ENCODE peak calls at places on chromosomes 5 and 9, in eight cellular contexts. G, D, V, O, Q, I, B and W are unnamed samples.

GRCh38 chr9:136538599-136539426 is 7.0 kb downstream of the NOTCH1 start:
- DNase-seq in G (peak; percentile 74), I (peak; percentile 17), B (no peak), V (no peak), Q (peak; percentile 36), O (peak; percentile 75), D (no peak), W (no peak)

GRCh38 chr9:26949604-26950003 is 2.6 kb upstream of the PLAA start:
- DNase-seq in G (no peak), V (no peak), O (no peak), D (peak; percentile 64), B (no peak), Q (no peak), I (peak; percentile 31), W (no peak)

GRCh38 chr5:109452661-109453060 is 42.9 kb upstream of the PJA2 start:
- DNase-seq in V (no peak), Q (no peak), I (no peak), D (no peak), O (no peak), G (no peak), B (no peak), W (peak; percentile 37)

GRCh38 chr5:178145965-178146820 is 7.5 kb downstream of the NHP2 start:
- DNase-seq in G (peak; percentile 57), V (peak; percentile 79), O (peak; percentile 83), B (no peak), I (peak; percentile 50), D (peak; percentile 59), Q (peak; percentile 46), W (peak; percentile 26)

GRCh38 chr9:86788456-86788855 is 158.8 kb downstream of the GAS1 start:
- DNase-seq in D (no peak), I (no peak), G (no peak), B (no peak), O (no peak), V (no peak), Q (no peak), W (peak; percentile 29)

GRCh38 chr5:156380846-156381245 is 53.9 kb downstream of the SGCD start:
- DNase-seq in B (no peak), Q (peak; percentile 81), O (no peak), V (no peak), G (no peak), I (peak; percentile 35), D (no peak), W (peak; percentile 89)

GRCh38 chr5:176822426-176823075 is 12.2 kb downstream of the UNC5A start:
- DNase-seq in V (no peak), G (peak; percentile 9), D (peak; percentile 80), B (no peak), O (no peak), I (no peak), Q (no peak), W (no peak)

GRCh38 chr9:134766587-134766986 is 114.0 kb upstream of the FCN2 start:
- DNase-seq in G (no peak), I (no peak), O (peak; percentile 12), Q (no peak), V (no peak), D (no peak), B (no peak), W (no peak)

GRCh38 chr5:73198833-73199592 is 26.0 kb downstream of the TMEM174 start:
- DNase-seq in V (no peak), I (no peak), D (no peak), Q (no peak), O (no peak), G (no peak), B (no peak), W (no peak)

GRCh38 chr5:149827501-149827990 is 97.4 kb downstream of the PPARGC1B start:
- DNase-seq in B (no peak), G (no peak), O (no peak), D (no peak), Q (no peak), I (no peak), V (no peak), W (no peak)
- TF ChIP-seq CTCF in B (no peak), G (no peak), O (no peak), D (no peak), Q (no peak), I (no peak), V (no peak), W (no peak)

DNA sequence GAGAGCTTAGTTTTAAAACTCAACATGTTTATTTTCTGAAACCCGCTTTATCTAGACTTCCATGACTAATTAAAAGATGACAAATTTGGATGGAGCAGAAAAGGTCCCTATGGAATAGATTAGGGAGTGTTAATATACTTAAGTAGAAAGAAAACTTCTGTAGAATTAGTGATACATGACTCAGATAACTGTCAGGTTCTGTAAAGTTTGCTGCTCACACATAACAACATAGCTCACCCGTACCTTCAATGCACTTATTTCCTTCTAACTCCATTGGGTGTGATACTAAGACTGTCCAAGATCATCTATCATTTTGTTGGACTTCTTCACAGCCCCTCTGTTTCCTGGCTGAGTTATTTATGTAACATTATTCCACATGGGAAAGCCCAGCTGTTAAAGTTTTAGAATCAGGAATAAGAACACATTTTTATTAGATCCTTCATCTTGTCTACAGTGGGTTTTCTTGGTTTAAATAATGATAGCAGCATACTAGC is 27.8 kb downstream of the TMEM167A start:
- DNase-seq in O (no peak), V (no peak), G (no peak), Q (no peak), D (no peak), B (no peak), I (no peak), W (no peak)
- H3K4me3 ChIP-seq in O (no peak overlapping the region), V (no peak overlapping the region), G (no peak overlapping the region), Q (no peak overlapping the region), D (no peak overlapping the region), B (no peak overlapping the region), I (no peak overlapping the region), W (no peak overlapping the region)

DNA sequence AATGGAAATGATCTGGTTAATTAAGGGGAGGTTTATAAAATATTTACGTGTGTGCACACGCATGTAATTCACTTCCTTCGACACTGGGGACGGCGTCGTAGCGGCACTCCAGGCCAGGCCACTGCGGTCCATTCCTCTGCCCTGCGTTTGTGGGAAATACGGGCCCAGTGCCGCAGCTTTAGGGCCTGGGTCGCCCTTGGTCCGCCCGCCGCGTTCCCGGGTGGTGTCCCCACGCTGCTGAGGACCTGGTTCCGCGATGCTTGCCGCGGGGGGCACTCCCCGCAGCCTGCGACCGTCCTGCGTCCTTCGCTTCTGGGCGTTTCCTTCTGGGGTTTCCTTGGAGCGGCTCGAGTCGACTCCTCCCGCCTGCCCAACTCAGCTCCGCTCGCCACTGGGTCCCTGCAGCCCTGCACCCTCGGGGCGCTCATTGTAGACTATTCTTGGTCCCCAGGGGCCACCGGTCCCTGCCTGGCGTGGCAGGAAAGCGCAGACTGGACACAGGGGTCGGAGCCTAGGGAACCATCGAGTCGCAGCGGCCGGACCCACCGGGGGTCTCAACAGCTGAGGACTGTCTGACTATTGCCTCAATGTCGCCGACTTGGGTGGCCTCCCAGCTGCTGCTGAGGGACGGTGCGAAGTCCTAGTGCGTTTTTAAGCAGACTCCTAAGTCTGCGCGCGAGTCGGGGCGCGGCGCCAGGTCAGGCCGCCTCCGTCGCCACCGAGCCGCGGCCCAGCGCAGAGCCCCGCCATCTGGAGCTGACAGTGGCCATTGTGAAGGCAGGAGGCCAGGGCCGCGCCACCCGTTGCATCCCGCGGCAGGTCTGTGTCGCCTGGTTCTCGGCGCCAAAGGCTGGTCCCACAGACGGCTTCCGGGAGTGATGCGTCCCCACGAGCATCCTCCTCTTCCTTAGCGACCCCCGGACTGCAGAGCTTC is 4.4 kb upstream of the IRX1 start:
- DNase-seq in Q (no peak), I (no peak), B (no peak), V (no peak), O (no peak), G (no peak), D (no peak), W (no peak)
- TF ChIP-seq CTCF in Q (no peak), I (no peak), B (no peak), V (no peak), O (no peak), G (no peak), D (no peak), W (peak; percentile 36)

GRCh38 chr5:139765040-139765408 is 30.6 kb upstream of the PSD2 start:
- DNase-seq in O (no peak), D (no peak), Q (no peak), I (no peak), V (no peak), B (no peak), G (no peak), W (no peak)

GRCh38 chr5:139765409-139766217 is 30.0 kb upstream of the PSD2 start:
- DNase-seq in I (peak; percentile 82), B (no peak), Q (peak; percentile 73), V (peak; percentile 86), D (no peak), G (peak; percentile 81), O (peak; percentile 86), W (peak; percentile 62)

GRCh38 chr5:139764250-139764791 is 31.3 kb upstream of the PSD2 start:
- DNase-seq in D (no peak), V (no peak), Q (no peak), I (no peak), B (no peak), O (no peak), G (no peak), W (no peak)

GRCh38 chr5:139762624-139763170 is 32.9 kb upstream of the PSD2 start:
- DNase-seq in I (no peak), G (no peak), O (no peak), D (no peak), Q (no peak), V (no peak), B (no peak), W (no peak)

GRCh38 chr5:139763584-139764249 is 31.9 kb upstream of the PSD2 start:
- DNase-seq in O (no peak), Q (no peak), B (no peak), V (no peak), I (no peak), G (no peak), D (no peak), W (no peak)
- H3K4me3 ChIP-seq in O (no peak overlapping the region), Q (no peak overlapping the region), B (no peak overlapping the region), V (no peak overlapping the region), I (no peak overlapping the region), G (no peak overlapping the region), D (no peak overlapping the region), W (no peak overlapping the region)